ENCODE peak calls at places on chromosome 20, in eight cellular contexts. One of them, this sample, is unnamed.

GRCh38 chr20:62352402-62353288 is 14.5 kb downstream of the LAMA5 start:
- DNase-seq in H1: no peak
- DNase-seq in uterus: peak; percentile 83
- DNase-seq in body of pancreas: peak; percentile 52
- DNase-seq in prostate gland: peak; percentile 93
- DNase-seq in A549: peak; percentile 66
- DNase-seq in sigmoid colon: peak; percentile 96
- DNase-seq in esophagus squamous epithelium: no peak
- DNase-seq in this sample: no peak

GRCh38 chr20:32088759-32089158 is 20.8 kb upstream of the TM9SF4 start:
- DNase-seq in uterus: no peak
- DNase-seq in body of pancreas: no peak
- DNase-seq in esophagus squamous epithelium: no peak
- DNase-seq in H1: no peak
- DNase-seq in A549: no peak
- DNase-seq in sigmoid colon: no peak
- DNase-seq in prostate gland: no peak
- DNase-seq in this sample: no peak

GRCh38 chr20:50629675-50630055 is 61.7 kb downstream of the RIPOR3 start:
- DNase-seq in A549: no peak
- DNase-seq in body of pancreas: no peak
- DNase-seq in sigmoid colon: no peak
- DNase-seq in uterus: no peak
- DNase-seq in H1: no peak
- DNase-seq in esophagus squamous epithelium: no peak
- DNase-seq in prostate gland: no peak
- DNase-seq in this sample: no peak

GRCh38 chr20:2387180-2387577 is 6.5 kb downstream of the TGM6 start:
- DNase-seq in body of pancreas: no peak
- DNase-seq in prostate gland: no peak
- DNase-seq in sigmoid colon: no peak
- DNase-seq in A549: peak; percentile 46
- DNase-seq in H1: peak; percentile 86
- DNase-seq in esophagus squamous epithelium: no peak
- DNase-seq in uterus: no peak
- DNase-seq in this sample: peak; percentile 33

GRCh38 chr20:24718696-24719095 is 230.4 kb upstream of the CST7 start:
- DNase-seq in esophagus squamous epithelium: no peak
- DNase-seq in prostate gland: no peak
- DNase-seq in sigmoid colon: no peak
- DNase-seq in H1: peak; percentile 34
- DNase-seq in A549: no peak
- DNase-seq in uterus: no peak
- DNase-seq in body of pancreas: no peak
- DNase-seq in this sample: no peak

GRCh38 chr20:52852695-52853094 is 119.5 kb upstream of the TSHZ2 start:
- DNase-seq in prostate gland: no peak
- DNase-seq in sigmoid colon: no peak
- DNase-seq in body of pancreas: peak; percentile 78
- DNase-seq in uterus: no peak
- DNase-seq in H1: no peak
- DNase-seq in A549: no peak
- DNase-seq in esophagus squamous epithelium: no peak
- DNase-seq in this sample: no peak

GRCh38 chr20:62182469-62183425 is at the start of gene MTG2:
- DNase-seq in sigmoid colon: peak; percentile 97
- DNase-seq in H1: peak; percentile 93
- DNase-seq in body of pancreas: peak; percentile 95
- DNase-seq in A549: peak; percentile 99
- DNase-seq in uterus: peak; percentile 93
- DNase-seq in prostate gland: peak; percentile 92
- DNase-seq in esophagus squamous epithelium: peak; percentile 42
- DNase-seq in this sample: peak; percentile 93

GRCh38 chr20:48687097-48687800 is 140.6 kb downstream of the PREX1 start:
- DNase-seq in A549: no peak
- DNase-seq in sigmoid colon: no peak
- DNase-seq in H1: no peak
- DNase-seq in esophagus squamous epithelium: no peak
- DNase-seq in body of pancreas: no peak
- DNase-seq in uterus: no peak
- DNase-seq in prostate gland: no peak
- DNase-seq in this sample: no peak

GRCh38 chr20:63080811-63081210 is 74.0 kb upstream of the BHLHE23 start:
- DNase-seq in body of pancreas: no peak
- DNase-seq in uterus: no peak
- DNase-seq in sigmoid colon: no peak
- DNase-seq in prostate gland: no peak
- DNase-seq in A549: no peak
- DNase-seq in esophagus squamous epithelium: no peak
- DNase-seq in H1: no peak
- DNase-seq in this sample: no peak

GRCh38 chr20:24362080-24362479 is 107.3 kb upstream of the SYNDIG1 start:
- DNase-seq in body of pancreas: no peak
- DNase-seq in H1: no peak
- DNase-seq in sigmoid colon: no peak
- DNase-seq in esophagus squamous epithelium: no peak
- DNase-seq in prostate gland: no peak
- DNase-seq in A549: no peak
- DNase-seq in uterus: no peak
- DNase-seq in this sample: no peak

GRCh38 chr20:46967647-46968046 is 73.0 kb downstream of the EYA2 start:
- DNase-seq in uterus: no peak
- DNase-seq in sigmoid colon: no peak
- DNase-seq in H1: no peak
- DNase-seq in prostate gland: no peak
- DNase-seq in A549: no peak
- DNase-seq in body of pancreas: no peak
- DNase-seq in esophagus squamous epithelium: no peak
- DNase-seq in this sample: no peak

GRCh38 chr20:55514498-55514897 is 490.8 kb downstream of the CBLN4 start:
- DNase-seq in A549: no peak
- DNase-seq in sigmoid colon: no peak
- DNase-seq in prostate gland: no peak
- DNase-seq in H1: no peak
- DNase-seq in body of pancreas: no peak
- DNase-seq in uterus: no peak
- DNase-seq in esophagus squamous epithelium: no peak
- DNase-seq in this sample: no peak

GRCh38 chr20:18902181-18902725 is 88.7 kb downstream of the SCP2D1 start:
- DNase-seq in prostate gland: no peak
- DNase-seq in esophagus squamous epithelium: no peak
- DNase-seq in sigmoid colon: no peak
- DNase-seq in body of pancreas: no peak
- DNase-seq in uterus: peak; percentile 36
- DNase-seq in H1: no peak
- DNase-seq in A549: no peak
- DNase-seq in this sample: no peak

GRCh38 chr20:51500311-51500710 is 42.2 kb downstream of the NFATC2 start:
- DNase-seq in prostate gland: no peak
- DNase-seq in body of pancreas: no peak
- DNase-seq in A549: no peak
- DNase-seq in uterus: no peak
- DNase-seq in H1: no peak
- DNase-seq in sigmoid colon: no peak
- DNase-seq in esophagus squamous epithelium: no peak
- DNase-seq in this sample: no peak

GRCh38 chr20:45823949-45824835 is 2.9 kb downstream of the TNNC2 start:
- DNase-seq in esophagus squamous epithelium: no peak
- DNase-seq in H1: peak; percentile 77
- DNase-seq in sigmoid colon: peak; percentile 80
- DNase-seq in prostate gland: peak; percentile 13
- DNase-seq in A549: no peak
- DNase-seq in body of pancreas: peak; percentile 52
- DNase-seq in uterus: no peak
- DNase-seq in this sample: peak; percentile 46

GRCh38 chr20:40359127-40359892 is 329.7 kb downstream of the MAFB start:
- DNase-seq in sigmoid colon: no peak
- DNase-seq in uterus: no peak
- DNase-seq in prostate gland: peak; percentile 16
- DNase-seq in A549: no peak
- DNase-seq in H1: no peak
- DNase-seq in body of pancreas: no peak
- DNase-seq in esophagus squamous epithelium: no peak
- DNase-seq in this sample: no peak

GRCh38 chr20:34704177-34705007 is at the start of gene TP53INP2:
- DNase-seq in sigmoid colon: peak; percentile 98
- DNase-seq in prostate gland: peak; percentile 92
- DNase-seq in uterus: peak; percentile 91
- DNase-seq in esophagus squamous epithelium: peak; percentile 70
- DNase-seq in A549: peak; percentile 82
- DNase-seq in body of pancreas: peak; percentile 96
- DNase-seq in H1: peak; percentile 95
- DNase-seq in this sample: peak; percentile 81
- TF ChIP-seq POLR2A in sigmoid colon: peak; percentile 22
- TF ChIP-seq POLR2A in prostate gland: peak; percentile 87
- TF ChIP-seq POLR2A in uterus: peak; percentile 90
- TF ChIP-seq POLR2A in esophagus squamous epithelium: peak; percentile 68
- TF ChIP-seq POLR2A in A549: no peak
- TF ChIP-seq POLR2A in body of pancreas: peak; percentile 72
- TF ChIP-seq POLR2A in H1: peak; percentile 66
- TF ChIP-seq POLR2A in this sample: peak; percentile 81

GRCh38 chr20:33733654-33734576 is 2.1 kb downstream of the ZNF341 start:
- DNase-seq in A549: peak; percentile 71
- DNase-seq in uterus: no peak
- DNase-seq in sigmoid colon: peak; percentile 68
- DNase-seq in prostate gland: no peak
- DNase-seq in esophagus squamous epithelium: no peak
- DNase-seq in body of pancreas: peak; percentile 33
- DNase-seq in H1: peak; percentile 49
- DNase-seq in this sample: peak; percentile 53

GRCh38 chr20:33730946-33731692 is 677 bp upstream of the ZNF341 start:
- DNase-seq in body of pancreas: no peak
- DNase-seq in A549: no peak
- DNase-seq in prostate gland: no peak
- DNase-seq in sigmoid colon: no peak
- DNase-seq in esophagus squamous epithelium: no peak
- DNase-seq in H1: no peak
- DNase-seq in uterus: no peak
- DNase-seq in this sample: no peak

GRCh38 chr20:33729101-33729500 is 2.7 kb upstream of the ZNF341 start:
- DNase-seq in H1: no peak
- DNase-seq in uterus: no peak
- DNase-seq in prostate gland: no peak
- DNase-seq in esophagus squamous epithelium: no peak
- DNase-seq in sigmoid colon: no peak
- DNase-seq in body of pancreas: no peak
- DNase-seq in A549: no peak
- DNase-seq in this sample: no peak

GRCh38 chr20:33732166-33732970 is 572 bp downstream of the ZNF341 start:
- DNase-seq in esophagus squamous epithelium: peak; percentile 54
- DNase-seq in body of pancreas: peak; percentile 94
- DNase-seq in A549: peak; percentile 18
- DNase-seq in H1: peak; percentile 90
- DNase-seq in prostate gland: peak; percentile 78
- DNase-seq in uterus: peak; percentile 80
- DNase-seq in sigmoid colon: peak; percentile 93
- DNase-seq in this sample: peak; percentile 76

GRCh38 chr20:33731693-33732165 is at the start of gene ZNF341:
- DNase-seq in uterus: peak; percentile 87
- DNase-seq in H1: peak; percentile 92
- DNase-seq in esophagus squamous epithelium: peak; percentile 54
- DNase-seq in sigmoid colon: peak; percentile 93
- DNase-seq in prostate gland: peak; percentile 82
- DNase-seq in body of pancreas: peak; percentile 92
- DNase-seq in A549: peak; percentile 55
- DNase-seq in this sample: peak; percentile 74
- TF ChIP-seq POLR2A in uterus: peak; percentile 52
- TF ChIP-seq POLR2A in H1: peak; percentile 28
- TF ChIP-seq POLR2A in esophagus squamous epithelium: no peak
- TF ChIP-seq POLR2A in sigmoid colon: no peak
- TF ChIP-seq POLR2A in prostate gland: no peak
- TF ChIP-seq POLR2A in body of pancreas: no peak
- TF ChIP-seq POLR2A in A549: no peak
- TF ChIP-seq POLR2A in this sample: peak; percentile 22

GRCh38 chr20:17520583-17520982 is 10.6 kb downstream of the BFSP1 start:
- DNase-seq in sigmoid colon: no peak
- DNase-seq in A549: no peak
- DNase-seq in prostate gland: no peak
- DNase-seq in esophagus squamous epithelium: no peak
- DNase-seq in H1: no peak
- DNase-seq in uterus: no peak
- DNase-seq in body of pancreas: no peak
- DNase-seq in this sample: peak; percentile 53

GRCh38 chr20:17522528-17522927 is 8.7 kb downstream of the BFSP1 start:
- DNase-seq in esophagus squamous epithelium: no peak
- DNase-seq in sigmoid colon: no peak
- DNase-seq in A549: no peak
- DNase-seq in body of pancreas: no peak
- DNase-seq in prostate gland: no peak
- DNase-seq in uterus: no peak
- DNase-seq in H1: no peak
- DNase-seq in this sample: no peak

GRCh38 chr20:17515053-17515452 is 16.1 kb downstream of the BFSP1 start:
- DNase-seq in H1: no peak
- DNase-seq in prostate gland: no peak
- DNase-seq in uterus: no peak
- DNase-seq in body of pancreas: no peak
- DNase-seq in esophagus squamous epithelium: no peak
- DNase-seq in sigmoid colon: no peak
- DNase-seq in A549: no peak
- DNase-seq in this sample: no peak

GRCh38 chr20:17519606-17520285 is 11.4 kb downstream of the BFSP1 start:
- DNase-seq in uterus: no peak
- DNase-seq in prostate gland: no peak
- DNase-seq in body of pancreas: no peak
- DNase-seq in A549: no peak
- DNase-seq in esophagus squamous epithelium: no peak
- DNase-seq in H1: no peak
- DNase-seq in sigmoid colon: no peak
- DNase-seq in this sample: no peak

GRCh38 chr20:17518339-17519052 is 12.7 kb downstream of the BFSP1 start:
- DNase-seq in A549: no peak
- DNase-seq in body of pancreas: no peak
- DNase-seq in uterus: no peak
- DNase-seq in H1: peak; percentile 63
- DNase-seq in sigmoid colon: peak; percentile 43
- DNase-seq in prostate gland: no peak
- DNase-seq in esophagus squamous epithelium: no peak
- DNase-seq in this sample: no peak
- TF ChIP-seq POLR2A in A549: no peak
- TF ChIP-seq POLR2A in body of pancreas: no peak
- TF ChIP-seq POLR2A in uterus: no peak
- TF ChIP-seq POLR2A in H1: no peak
- TF ChIP-seq POLR2A in sigmoid colon: no peak
- TF ChIP-seq POLR2A in prostate gland: no peak
- TF ChIP-seq POLR2A in esophagus squamous epithelium: no peak
- TF ChIP-seq POLR2A in this sample: no peak

DNA sequence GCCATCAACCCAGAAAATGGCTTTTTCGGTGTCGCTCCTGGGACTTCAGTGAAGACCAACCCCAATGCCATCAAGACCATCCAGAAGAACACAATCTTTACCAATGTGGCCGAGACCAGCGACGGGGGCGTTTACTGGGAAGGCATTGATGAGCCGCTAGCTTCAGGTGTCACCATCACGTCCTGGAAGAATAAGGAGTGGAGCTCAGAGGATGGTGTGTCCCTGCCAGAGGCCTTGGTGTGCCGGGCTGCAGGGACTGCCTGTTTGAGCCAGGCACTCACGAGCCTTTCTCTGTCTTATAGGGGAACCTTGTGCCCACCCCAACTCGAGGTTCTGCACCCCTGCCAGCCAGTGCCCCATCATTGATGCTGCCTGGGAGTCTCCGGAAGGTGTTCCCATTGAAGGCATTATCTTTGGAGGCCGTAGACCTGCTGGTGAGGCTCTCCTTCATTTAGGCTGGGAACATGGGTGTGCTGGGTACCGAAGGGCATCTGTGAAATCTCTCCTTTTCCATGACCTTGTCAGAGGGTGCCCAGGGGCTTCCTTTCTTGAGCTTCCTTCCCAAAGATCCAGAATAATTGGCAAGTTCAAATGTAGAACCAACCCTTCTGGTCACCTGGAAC is 3.4 kb downstream of the PCK1 start:
- DNase-seq in A549: no peak
- DNase-seq in esophagus squamous epithelium: no peak
- DNase-seq in H1: no peak
- DNase-seq in sigmoid colon: no peak
- DNase-seq in prostate gland: no peak
- DNase-seq in uterus: no peak
- DNase-seq in body of pancreas: no peak
- DNase-seq in this sample: no peak
- TF ChIP-seq POLR2A in A549: no peak
- TF ChIP-seq POLR2A in esophagus squamous epithelium: no peak
- TF ChIP-seq POLR2A in H1: no peak
- TF ChIP-seq POLR2A in sigmoid colon: no peak
- TF ChIP-seq POLR2A in prostate gland: no peak
- TF ChIP-seq POLR2A in uterus: no peak
- TF ChIP-seq POLR2A in body of pancreas: no peak
- TF ChIP-seq POLR2A in this sample: no peak